ENCODE peak calls at places on chromosomes 13 and 19, in four cellular contexts. T is thoracic aorta, E is lower leg skin, S is AG09309. L is an unnamed sample.

GRCh38 chr19:12720851-12721655 is 2.7 kb downstream of the TNPO2 start:
- DNase-seq in S (no peak), T (no peak), E (no peak), L (no peak)

GRCh38 chr19:17125052-17125727 is 49.6 kb downstream of the MYO9B start:
- DNase-seq in S (peak), T (no peak), E (no peak), L (no peak)

GRCh38 chr19:39307233-39307821 is 11.1 kb downstream of the IFNL1 start:
- DNase-seq in S (no peak), E (peak), T (no peak), L (peak)

GRCh38 chr19:38544569-38545315 is 73.0 kb downstream of the MAP4K1 start:
- DNase-seq in E (no peak), T (no peak), S (no peak), L (no peak)

GRCh38 chr13:110553417-110553816 is 8.1 kb downstream of the RAB20 start:
- DNase-seq in T (no peak), S (no peak), E (no peak), L (no peak)

GRCh38 chr19:1969176-1970002 is 28.4 kb downstream of the CSNK1G2 start:
- DNase-seq in T (no peak), E (no peak), S (no peak), L (no peak)

GRCh38 chr19:7356899-7357627 is 8.3 kb downstream of the ARHGEF18 start:
- DNase-seq in E (no peak), T (no peak), S (no peak), L (no peak)

GRCh38 chr19:10096615-10096963 is 5.9 kb downstream of the ANGPTL6 start:
- DNase-seq in E (no peak), T (no peak), S (no peak), L (no peak)

GRCh38 chr13:32305646-32306045 is 9.5 kb downstream of the ZAR1L start:
- DNase-seq in S (no peak), T (no peak), E (no peak), L (no peak)

GRCh38 chr13:110236831-110237261 is 70.1 kb downstream of the COL4A1 start:
- DNase-seq in T (no peak), E (no peak), S (no peak), L (peak)

GRCh38 chr13:113187263-113187669 is 21.2 kb downstream of the PCID2 start:
- DNase-seq in S (peak), T (peak), E (peak), L (no peak)

GRCh38 chr13:50942630-50943311 is 33.2 kb downstream of the RNASEH2B start:
- DNase-seq in T (no peak), S (no peak), E (no peak), L (no peak)

GRCh38 chr13:31781064-31781463 is 41.7 kb downstream of the RXFP2 start:
- DNase-seq in T (no peak), E (no peak), S (no peak), L (no peak)

GRCh38 chr19:2084993-2085720 is 11.0 kb downstream of the MOB3A start:
- DNase-seq in T (no peak), E (peak), S (no peak), L (no peak)

GRCh38 chr19:43841990-43842389 is 14.9 kb downstream of the ZNF283 start:
- DNase-seq in E (no peak), T (no peak), S (no peak), L (no peak)

GRCh38 chr19:17282488-17283256 is 971 bp downstream of the ANKLE1 start:
- DNase-seq in S (no peak), E (peak), T (no peak), L (peak)

GRCh38 chr13:114049026-114049425 is 75.2 kb upstream of the C13orf46 start:
- DNase-seq in T (no peak), E (no peak), S (no peak), L (no peak)

GRCh38 chr13:112722433-112723250 is 32.8 kb downstream of the ATP11A start:
- DNase-seq in E (no peak), T (no peak), S (peak), L (no peak)

DNA sequence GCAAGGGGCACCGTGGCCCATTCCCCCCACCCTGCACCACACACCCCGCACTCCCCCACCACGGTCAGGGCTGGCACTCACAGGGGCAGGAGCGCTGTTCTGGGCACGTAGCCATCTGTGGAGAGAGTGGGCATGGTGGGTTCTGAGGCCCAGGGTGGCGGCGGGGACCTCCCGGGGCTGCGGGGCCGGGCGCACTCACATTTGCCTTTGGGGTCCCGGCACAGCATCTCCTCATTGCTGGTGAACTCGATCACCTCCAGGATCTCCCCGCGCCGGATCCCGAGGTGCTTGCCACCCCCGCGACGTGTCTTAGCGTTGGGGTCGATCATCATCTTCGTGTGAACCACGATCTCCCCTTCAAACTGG is 12.1 kb downstream of the PRAM1 start:
- DNase-seq in T (no peak), E (no peak), S (no peak), L (no peak)
- TF ChIP-seq CTCF in T (no peak), E (no peak), S (no peak), L (no peak)

GRCh38 chr13:20969182-20969581 is 66.6 kb upstream of the XPO4 start:
- DNase-seq in E (no peak), S (no peak), T (no peak), L (no peak)

GRCh38 chr13:20964904-20965303 is 62.4 kb upstream of the XPO4 start:
- DNase-seq in T (no peak), S (peak), E (peak), L (no peak)

GRCh38 chr13:20972731-20973130 is 70.2 kb upstream of the XPO4 start:
- DNase-seq in S (no peak), E (no peak), T (no peak), L (no peak)

GRCh38 chr13:20967340-20967739 is 64.8 kb upstream of the XPO4 start:
- DNase-seq in E (peak), T (no peak), S (no peak), L (no peak)

GRCh38 chr13:20968745-20969144 is 66.2 kb upstream of the XPO4 start:
- DNase-seq in E (no peak), T (no peak), S (no peak), L (no peak)
- TF ChIP-seq CTCF in E (no peak), T (no peak), S (no peak), L (no peak)

GRCh38 chr13:108227651-108228272 is 9.6 kb downstream of the ABHD13 start:
- DNase-seq in T (no peak), S (no peak), E (no peak), L (no peak)
- TF ChIP-seq CTCF in T (peak), S (peak), E (no peak), L (peak)

GRCh38 chr13:87459419-87459818 is 211.8 kb upstream of the SLITRK5 start:
- DNase-seq in T (no peak), E (no peak), S (no peak), L (no peak)
- TF ChIP-seq CTCF in T (no peak), E (no peak), S (no peak), L (no peak)

GRCh38 chr19:44930088-44930487 is 11.9 kb upstream of the APOC4 start:
- DNase-seq in E (no peak), S (no peak), T (no peak), L (no peak)

GRCh38 chr19:44927746-44928145 is 13.3 kb downstream of the APOC1 start:
- DNase-seq in E (no peak), S (no peak), T (no peak), L (no peak)

DNA sequence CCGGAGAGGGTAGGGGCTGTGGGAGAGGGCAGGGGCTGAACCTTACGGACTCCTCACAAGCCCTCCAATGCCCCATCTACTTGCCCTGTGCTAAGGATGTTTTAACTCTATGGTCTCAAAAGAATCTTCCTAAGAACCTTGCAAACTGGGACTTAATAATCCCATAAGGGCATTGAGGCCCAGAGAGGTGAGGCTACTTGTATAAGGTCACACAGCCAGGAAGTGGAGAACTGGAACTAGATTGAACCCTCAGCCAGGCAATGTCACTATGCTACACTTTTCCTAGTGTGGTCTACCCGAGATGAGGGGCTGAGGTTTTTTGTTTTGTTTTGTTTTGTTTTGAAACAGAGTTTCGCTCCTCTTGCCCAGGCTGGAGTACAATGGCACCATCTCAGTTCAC is 10.5 kb upstream of the APOC4 start:
- DNase-seq in E (no peak), T (no peak), S (no peak), L (no peak)
- TF ChIP-seq CTCF in E (no peak), T (no peak), S (no peak), L (no peak)

DNA sequence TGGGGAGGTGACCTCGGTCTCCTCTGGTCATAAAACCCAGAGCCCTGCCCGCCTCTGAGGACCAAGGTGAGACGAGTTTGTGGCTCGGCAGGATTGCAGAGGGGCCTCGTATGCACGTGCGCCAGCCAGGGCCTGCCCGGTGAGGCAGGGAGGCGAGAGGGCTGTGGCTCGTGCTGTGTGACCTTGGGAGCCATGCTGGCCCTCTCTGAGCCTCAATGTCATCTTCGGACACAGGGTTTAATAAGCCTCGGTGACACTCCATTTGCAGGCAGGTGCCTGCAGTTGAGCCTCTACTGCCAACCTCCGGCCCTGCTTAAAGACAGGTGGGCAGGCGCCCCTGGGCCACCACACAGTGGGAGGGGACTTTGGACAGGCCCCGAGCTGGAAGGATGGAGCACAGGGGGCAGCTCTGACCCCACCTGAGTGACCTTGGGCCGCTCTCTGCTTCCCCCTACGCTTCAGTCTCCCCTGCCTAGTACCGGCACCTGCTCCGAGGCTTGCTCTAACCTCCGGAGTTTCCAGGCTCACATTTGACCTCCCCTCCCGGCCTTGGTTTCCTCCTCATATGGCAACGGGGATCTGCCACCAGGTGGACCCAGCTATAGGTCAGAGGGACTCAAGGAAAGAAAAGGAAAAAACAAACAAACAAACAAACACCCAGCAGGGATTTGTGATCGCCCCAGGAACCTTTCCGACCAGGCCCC is 3.2 kb downstream of the ZBTB7A start:
- DNase-seq in T (no peak), S (no peak), E (peak), L (no peak)
- TF ChIP-seq CTCF in T (no peak), S (peak), E (no peak), L (no peak)

L was measured in mesothelial cell of epicardium.